ENCODE peak calls at places on chromosomes 5 and 9, in six cellular contexts. Y is HCT116, G is SK-N-SH, A is HepG2, P is K562, E is GM12878. L is an unnamed sample. For H3K4me1, the result is how much of the 10 kb centered on the place peaks cover.

GRCh38 chr5:77638763-77639451 is 394 bp upstream of the OTP start:
- DNase-seq in A (no peak), P (no peak), Y (no peak), E (no peak), G (peak), L (no peak)

GRCh38 chr5:23496576-23496975 is 10.8 kb upstream of the PRDM9 start:
- DNase-seq in E (no peak), Y (no peak), G (no peak), A (no peak), P (no peak), L (no peak)

GRCh38 chr5:154015071-154015693 is 23.5 kb downstream of the FAM114A2 start:
- DNase-seq in G (no peak), Y (no peak), P (no peak), A (no peak), E (no peak), L (no peak)

GRCh38 chr5:134580001-134580460 is 52.6 kb downstream of the SAR1B start:
- DNase-seq in Y (no peak), G (peak), E (no peak), A (no peak), P (no peak), L (no peak)

GRCh38 chr9:34513567-34514214 is 9.1 kb downstream of the ENHO start:
- DNase-seq in G (no peak), E (no peak), P (no peak), Y (no peak), A (no peak), L (no peak)

GRCh38 chr9:133252301-133252776 is 22.7 kb downstream of the ABO start:
- DNase-seq in E (no peak), P (no peak), G (peak), Y (peak), A (no peak), L (no peak)

GRCh38 chr5:83562817-83563557 is 91.4 kb downstream of the VCAN start:
- DNase-seq in Y (no peak), A (peak), P (no peak), E (no peak), G (no peak), L (no peak)

GRCh38 chr9:4827224-4827623 is 34.5 kb downstream of the RCL1 start:
- DNase-seq in E (no peak), Y (no peak), G (no peak), A (no peak), P (no peak), L (no peak)

GRCh38 chr9:25350011-25350410 is 328.2 kb downstream of the TUSC1 start:
- DNase-seq in A (no peak), P (no peak), E (no peak), Y (no peak), G (peak), L (no peak)

GRCh38 chr5:124546643-124547042 is 199.8 kb downstream of the ZNF608 start:
- DNase-seq in G (no peak), P (no peak), A (no peak), Y (no peak), E (no peak), L (no peak)

GRCh38 chr9:68507098-68507795 is 33.4 kb downstream of the TMEM252 start:
- DNase-seq in Y (peak), G (peak), P (peak), E (no peak), A (no peak), L (no peak)

GRCh38 chr9:15018238-15018637 is 108.0 kb upstream of the FREM1 start:
- DNase-seq in P (no peak), G (no peak), A (no peak), E (no peak), Y (no peak), L (no peak)

GRCh38 chr9:114400219-114400618 is 12.4 kb upstream of the AKNA start:
- DNase-seq in A (no peak), P (no peak), G (no peak), Y (no peak), E (no peak), L (no peak)

GRCh38 chr9:86629530-86629929 is 275.3 kb upstream of the TUT7 start:
- DNase-seq in E (no peak), P (no peak), Y (no peak), A (no peak), G (no peak), L (no peak)

GRCh38 chr5:84384604-84385575 is at the start of gene EDIL3:
- DNase-seq in Y (no peak), P (no peak), G (peak), E (no peak), A (no peak), L (no peak)

GRCh38 chr5:3023678-3024077 is 272.2 kb upstream of the IRX2 start:
- DNase-seq in G (no peak), E (no peak), P (no peak), A (no peak), Y (no peak), L (no peak)

GRCh38 chr5:35938518-35939227 is at the start of gene CAPSL:
- DNase-seq in A (no peak), P (no peak), G (peak), E (no peak), Y (peak), L (no peak)

GRCh38 chr5:172150514-172151425 is 37.3 kb downstream of the STK10 start:
- DNase-seq in G (no peak), P (peak), A (no peak), Y (no peak), E (no peak), L (no peak)

GRCh38 chr5:128199104-128199503 is 115.5 kb downstream of the SLC12A2 start:
- DNase-seq in G (no peak), A (no peak), Y (peak), E (no peak), P (no peak), L (peak)

GRCh38 chr5:181181650-181182565 is 23.1 kb downstream of the TRIM7 start:
- DNase-seq in G (peak), P (peak), Y (peak), A (peak), E (no peak), L (no peak)

GRCh38 chr5:57221049-57221568 is 47.2 kb downstream of the GPBP1 start:
- DNase-seq in Y (peak), E (peak), P (peak), G (peak), A (peak), L (peak)

GRCh38 chr5:133685402-133686018 is 73.2 kb upstream of the FSTL4 start:
- DNase-seq in E (no peak), Y (no peak), P (no peak), A (no peak), G (peak), L (no peak)

GRCh38 chr9:104075801-104076753 is 18.0 kb upstream of the SMC2 start:
- DNase-seq in Y (no peak), A (no peak), G (no peak), E (no peak), P (no peak), L (no peak)

GRCh38 chr5:143606043-143606752 is 202.7 kb upstream of the NR3C1 start:
- DNase-seq in Y (no peak), G (no peak), P (no peak), E (peak), A (no peak), L (no peak)

GRCh38 chr5:168291281-168291960 is at the start of gene WWC1:
- DNase-seq in E (peak), Y (peak), A (peak), G (peak), P (peak), L (no peak)

DNA sequence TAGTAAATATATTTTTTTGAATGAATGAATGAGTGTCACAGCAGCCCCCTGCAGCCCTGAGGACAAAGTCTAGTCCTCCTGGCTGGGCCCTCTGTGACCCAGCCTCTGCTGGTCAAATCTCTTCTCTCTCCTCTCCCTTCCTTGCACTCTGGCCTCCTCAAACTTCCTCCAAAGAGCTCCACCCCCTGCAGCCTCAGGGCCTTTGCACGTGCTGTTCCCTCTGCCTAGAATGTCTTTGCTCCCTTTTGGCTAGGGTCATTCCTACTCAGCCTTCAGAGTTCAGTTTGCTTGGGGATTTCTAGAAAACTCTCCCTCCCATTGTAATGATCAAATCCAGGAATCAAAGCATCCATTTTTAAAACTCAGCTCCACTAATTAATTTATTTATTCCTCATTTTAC is 13.0 kb downstream of the SH2D3C start:
- DNase-seq in A (no peak), E (no peak), Y (no peak), G (no peak), P (no peak), L (no peak)
- H3K4me1 ChIP-seq in A (under half), E (under half), Y (under half), G (under half), P (under half), L (under half)

GRCh38 chr9:83707768-83708514 is at the start of gene UBQLN1:
- DNase-seq in G (peak), A (peak), E (peak), P (peak), Y (peak), L (peak)

GRCh38 chr9:83701769-83702168 is 6.0 kb downstream of the UBQLN1 start:
- DNase-seq in Y (no peak), A (no peak), G (no peak), E (no peak), P (no peak), L (no peak)

GRCh38 chr9:83708515-83709158 is 879 bp upstream of the UBQLN1 start:
- DNase-seq in Y (peak), P (peak), A (peak), E (no peak), G (peak), L (no peak)

GRCh38 chr9:83706703-83707517 is 848 bp downstream of the UBQLN1 start:
- DNase-seq in Y (no peak), P (peak), A (peak), E (no peak), G (peak), L (no peak)

GRCh38 chr9:83707518-83707767 is 315 bp downstream of the UBQLN1 start:
- DNase-seq in Y (no peak), E (no peak), A (no peak), P (no peak), G (no peak), L (peak)
- TF ChIP-seq REST in Y (no peak), E (no peak), A (peak), P (no peak), G (no peak), L (no peak)

DNA sequence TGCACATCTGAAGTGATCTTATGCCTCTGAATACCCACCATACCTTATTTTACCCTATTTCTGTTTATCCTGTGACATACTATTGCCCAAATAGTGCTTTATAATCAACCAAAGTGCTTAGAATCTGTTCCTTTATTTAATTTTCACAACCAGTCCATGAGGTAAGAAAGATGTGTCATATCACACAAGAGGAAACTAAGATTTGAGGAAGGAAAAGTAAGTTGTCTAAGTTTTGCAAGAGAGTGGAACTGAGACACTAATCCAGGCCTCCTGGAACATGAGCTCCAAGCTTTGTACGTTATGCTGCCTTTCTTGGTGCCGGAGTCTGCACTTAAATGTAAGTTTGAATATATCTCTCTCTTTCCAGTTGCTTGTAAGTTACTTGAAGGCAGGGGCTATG is 17.2 kb downstream of the KDM3B start:
- DNase-seq in P (no peak), G (no peak), E (no peak), Y (no peak), A (no peak), L (no peak)
- TF ChIP-seq SIN3A in P (no peak), G (no peak), E (no peak), Y (no peak), A (no peak), L (no peak)

GRCh38 chr5:141881886-141882285 is 3.7 kb upstream of the PCDH1 start:
- DNase-seq in G (peak), Y (no peak), E (no peak), P (no peak), A (no peak), L (no peak)
- H3K4me1 ChIP-seq in G (under half), Y (under half), E (under half), P (under half), A (under half), L (under half)

GRCh38 chr9:36433386-36433785 is 33.3 kb upstream of the RNF38 start:
- DNase-seq in G (no peak), Y (no peak), P (no peak), E (no peak), A (no peak), L (no peak)

GRCh38 chr9:36438536-36438935 is 38.5 kb upstream of the RNF38 start:
- DNase-seq in P (no peak), E (no peak), A (no peak), Y (no peak), G (no peak), L (no peak)

GRCh38 chr9:36441966-36442365 is 41.9 kb upstream of the RNF38 start:
- DNase-seq in P (no peak), A (no peak), Y (no peak), G (no peak), E (no peak), L (no peak)

GRCh38 chr9:36437790-36438189 is 37.7 kb upstream of the RNF38 start:
- DNase-seq in E (no peak), Y (no peak), G (no peak), P (no peak), A (no peak), L (no peak)

DNA sequence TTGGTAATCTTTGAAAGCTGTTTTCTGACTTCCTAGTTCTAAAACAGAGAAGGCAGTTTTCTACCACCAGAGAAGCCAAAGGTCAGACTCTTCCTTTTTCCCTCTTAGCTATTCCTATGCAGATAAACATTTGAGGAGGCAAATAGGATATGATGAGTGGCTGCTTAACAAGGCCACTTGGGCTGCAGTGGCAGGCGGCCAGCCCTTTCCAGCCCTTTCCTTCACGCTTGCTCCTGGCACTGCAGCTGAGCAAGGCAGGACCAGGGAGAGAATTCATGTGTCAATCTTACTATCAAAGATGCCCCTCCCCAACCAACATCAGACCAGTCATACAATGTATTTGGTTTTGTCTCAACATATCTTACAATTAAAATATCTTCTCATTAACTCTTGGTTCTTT is 36.8 kb upstream of the RNF38 start:
- DNase-seq in E (no peak), A (no peak), G (no peak), Y (no peak), P (no peak), L (no peak)
- TF ChIP-seq REST in E (no peak), A (no peak), G (no peak), Y (no peak), P (no peak), L (no peak)

GRCh38 chr5:55920784-55921183 is 69.6 kb downstream of the IL31RA start:
- DNase-seq in E (no peak), A (no peak), P (no peak), G (no peak), Y (no peak), L (no peak)
- TF ChIP-seq SIN3A in E (no peak), A (no peak), P (no peak), G (no peak), Y (no peak), L (no peak)

GRCh38 chr5:132263548-132264261 is 6.2 kb downstream of the PDLIM4 start:
- DNase-seq in P (peak), G (peak), Y (no peak), E (no peak), A (no peak), L (no peak)
- H3K4me1 ChIP-seq in P (half or more), G (half or more), Y (under half), E (under half), A (under half), L (under half)

DNA sequence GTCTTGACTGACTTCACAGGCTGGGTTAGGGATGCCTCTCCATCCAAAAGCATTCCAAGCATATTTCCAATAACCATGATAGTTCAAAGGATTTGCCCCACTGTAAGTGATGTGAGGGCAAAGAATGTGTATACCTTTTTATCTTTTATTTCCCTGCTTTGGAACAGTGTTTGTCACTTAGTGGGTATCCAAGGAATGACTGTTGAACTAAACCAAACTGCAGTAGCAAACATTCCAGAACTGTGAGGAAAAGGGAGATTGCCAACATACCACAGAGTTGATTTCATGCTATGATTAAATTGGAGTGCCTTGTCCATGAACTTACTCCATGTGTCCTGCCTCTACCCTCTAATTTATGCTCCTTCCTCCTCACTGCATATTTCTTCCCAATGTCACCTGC is 400.0 kb downstream of the KIAA0825 start:
- DNase-seq in P (no peak), E (no peak), A (peak), Y (no peak), G (no peak), L (no peak)
- TF ChIP-seq REST in P (no peak), E (no peak), A (no peak), Y (no peak), G (no peak), L (no peak)